ENCODE peak calls at places on chromosomes 1 and 21, in ten cellular contexts. Y is Calu3; K is CD4-positive, alpha-beta T cell; C is dorsolateral prefrontal cortex; E is cardiac muscle cell; U is GM12864; Z is astrocyte of the cerebellum; M is cardiac fibroblast; O is lung; Q is stomach. S is an unnamed sample.

GRCh38 chr1:211650922-211651303 is 24.5 kb downstream of the NEK2 start:
- DNase-seq in Y (no peak), K (no peak), C (no peak), E (no peak), U (no peak), Z (no peak), M (no peak), O (no peak), Q (no peak), S (no peak)

GRCh38 chr1:20732071-20732587 is 374 bp downstream of the SH2D5 start:
- DNase-seq in Y (peak), K (no peak), C (peak), E (peak), U (no peak), Z (no peak), M (peak), O (no peak), Q (peak), S (peak)

GRCh38 chr1:28914228-28915035 is at the start of gene EPB41:
- DNase-seq in Y (peak), K (peak), C (peak), E (peak), U (peak), Z (peak), M (peak), O (peak), Q (peak), S (peak)

GRCh38 chr1:91383461-91383860 is 21.2 kb downstream of the HFM1 start:
- DNase-seq in Y (no peak), K (no peak), C (no peak), E (no peak), U (no peak), Z (peak), M (peak), O (no peak), Q (no peak), S (no peak)

GRCh38 chr1:44619261-44619900 is 54.9 kb downstream of the TMEM53 start:
- DNase-seq in Y (no peak), K (no peak), C (no peak), E (no peak), U (no peak), Z (no peak), M (peak), O (no peak), Q (no peak), S (peak)

GRCh38 chr1:26894263-26894662 is 4.2 kb upstream of the GPN2 start:
- DNase-seq in Y (no peak), K (no peak), C (no peak), E (no peak), U (no peak), Z (no peak), M (no peak), O (no peak), Q (no peak), S (no peak)

GRCh38 chr21:34545079-34545884 is 33.3 kb upstream of the KCNE1 start:
- DNase-seq in Y (peak), K (no peak), C (peak), E (peak), U (peak), Z (peak), M (peak), O (peak), Q (no peak), S (peak)

GRCh38 chr1:172637522-172637921 is 21.4 kb upstream of the FASLG start:
- DNase-seq in Y (no peak), K (no peak), C (no peak), E (no peak), U (no peak), Z (peak), M (peak), O (no peak), Q (no peak), S (peak)

GRCh38 chr21:26966360-26966977 is 419 bp downstream of the ADAMTS5 start:
- DNase-seq in Y (no peak), K (no peak), C (peak), E (peak), U (no peak), Z (no peak), M (peak), O (no peak), Q (no peak), S (no peak)

GRCh38 chr1:16458801-16459200 is 18.3 kb downstream of the NECAP2 start:
- DNase-seq in Y (no peak), K (no peak), C (no peak), E (no peak), U (no peak), Z (no peak), M (no peak), O (no peak), Q (no peak), S (no peak)

GRCh38 chr1:24277420-24278169 is 41.6 kb upstream of the GRHL3 start:
- DNase-seq in Y (no peak), K (no peak), C (no peak), E (no peak), U (no peak), Z (peak), M (peak), O (no peak), Q (no peak), S (peak)

GRCh38 chr1:21175324-21175669 is 1.4 kb downstream of the EIF4G3 start:
- DNase-seq in Y (no peak), K (no peak), C (peak), E (no peak), U (no peak), Z (no peak), M (peak), O (peak), Q (peak), S (no peak)

GRCh38 chr21:32572574-32573420 is 12.5 kb downstream of the TCP10L start:
- DNase-seq in Y (peak), K (no peak), C (no peak), E (no peak), U (no peak), Z (no peak), M (no peak), O (no peak), Q (peak), S (no peak)

GRCh38 chr1:227003163-227003562 is 63.1 kb downstream of the COQ8A start:
- DNase-seq in Y (no peak), K (no peak), C (no peak), E (no peak), U (no peak), Z (no peak), M (no peak), O (no peak), Q (no peak), S (no peak)

GRCh38 chr1:242426271-242426905 is 98.1 kb downstream of the PLD5 start:
- DNase-seq in Y (no peak), K (no peak), C (no peak), E (no peak), U (no peak), Z (no peak), M (no peak), O (no peak), Q (no peak), S (no peak)

GRCh38 chr1:46393510-46393909 is 607 bp upstream of the FAAH start:
- DNase-seq in Y (no peak), K (no peak), C (no peak), E (no peak), U (no peak), Z (no peak), M (no peak), O (no peak), Q (no peak), S (no peak)

GRCh38 chr1:181490740-181491712 is 7.7 kb downstream of the CACNA1E start:
- DNase-seq in Y (no peak), K (no peak), C (no peak), E (no peak), U (no peak), Z (no peak), M (peak), O (no peak), Q (no peak), S (no peak)

GRCh38 chr1:46008585-46008984 is 123.8 kb downstream of the PIK3R3 start:
- DNase-seq in Y (no peak), K (no peak), C (no peak), E (no peak), U (no peak), Z (no peak), M (no peak), O (no peak), Q (no peak), S (no peak)

GRCh38 chr1:1437904-1438376 is 2.5 kb downstream of the VWA1 start:
- DNase-seq in Y (peak), K (no peak), C (no peak), E (no peak), U (no peak), Z (no peak), M (no peak), O (peak), Q (peak), S (no peak)

GRCh38 chr1:29382851-29383588 is 146.7 kb downstream of the PTPRU start:
- DNase-seq in Y (no peak), K (no peak), C (no peak), E (no peak), U (no peak), Z (no peak), M (no peak), O (no peak), Q (no peak), S (no peak)

GRCh38 chr21:41878831-41879189 is 334 bp downstream of the PRDM15 start:
- DNase-seq in Y (peak), K (peak), C (peak), E (peak), U (no peak), Z (peak), M (peak), O (peak), Q (peak), S (peak)

GRCh38 chr1:51359860-51360259 is 29.5 kb upstream of the TTC39A start:
- DNase-seq in Y (no peak), K (no peak), C (no peak), E (no peak), U (no peak), Z (no peak), M (no peak), O (no peak), Q (no peak), S (no peak)

GRCh38 chr1:186146971-186147370 is 228.1 kb downstream of the TPR start:
- DNase-seq in Y (no peak), K (no peak), C (no peak), E (no peak), U (no peak), Z (no peak), M (no peak), O (no peak), Q (no peak), S (no peak)

DNA sequence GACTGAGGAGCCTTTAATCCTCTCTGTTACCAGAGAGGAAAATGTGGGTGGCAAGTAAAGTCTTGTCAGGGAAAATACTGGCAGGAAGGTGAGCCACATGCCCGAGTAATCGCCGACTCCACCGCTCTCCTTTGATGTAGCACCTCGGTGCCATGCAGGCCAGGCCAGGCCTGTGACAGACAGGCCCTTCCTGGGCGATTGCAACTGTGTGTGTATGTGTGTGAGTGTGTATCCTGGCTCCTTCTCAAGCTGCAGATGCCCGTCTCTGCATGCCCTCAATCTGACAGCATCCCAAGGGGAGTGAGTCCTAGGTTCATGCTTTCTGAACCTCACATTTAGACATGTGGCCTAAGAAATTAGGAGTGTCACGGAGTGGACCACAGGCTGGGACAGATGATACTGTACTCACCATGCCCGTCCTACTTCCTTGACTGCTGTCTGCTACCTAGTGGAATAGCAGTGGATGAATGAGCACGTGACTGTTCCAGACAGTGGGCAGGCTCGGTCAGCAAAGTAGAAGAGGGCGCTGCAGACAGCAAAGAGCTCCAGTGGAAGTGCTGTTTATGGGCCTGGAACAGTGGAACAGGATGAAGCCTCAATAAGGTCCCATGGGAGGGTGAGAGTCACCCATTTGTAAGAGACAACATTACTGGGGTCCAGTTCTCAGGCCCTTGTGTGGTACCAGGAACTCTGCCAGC is 25.3 kb downstream of the SERTAD4 start:
- DNase-seq in Y (no peak), K (no peak), C (no peak), E (no peak), U (no peak), Z (no peak), M (no peak), O (no peak), Q (no peak), S (no peak)
- TF ChIP-seq CTCF in Y (no peak), K (no peak), C (no peak), E (no peak), U (no peak), Z (no peak), M (no peak), O (no peak), Q (no peak), S (no peak)

GRCh38 chr1:9057851-9058250 is 11.6 kb downstream of the SLC2A5 start:
- DNase-seq in Y (no peak), K (no peak), C (no peak), E (no peak), U (no peak), Z (no peak), M (no peak), O (no peak), Q (no peak), S (no peak)

GRCh38 chr1:9059944-9060744 is 9.3 kb downstream of the SLC2A5 start:
- DNase-seq in Y (no peak), K (no peak), C (no peak), E (no peak), U (no peak), Z (no peak), M (no peak), O (no peak), Q (no peak), S (no peak)

GRCh38 chr1:9061252-9061948 is 8.0 kb downstream of the SLC2A5 start:
- DNase-seq in Y (no peak), K (no peak), C (no peak), E (no peak), U (no peak), Z (no peak), M (no peak), O (no peak), Q (no peak), S (no peak)

GRCh38 chr1:9061949-9062555 is 7.4 kb downstream of the SLC2A5 start:
- DNase-seq in Y (no peak), K (no peak), C (no peak), E (no peak), U (no peak), Z (peak), M (peak), O (no peak), Q (no peak), S (no peak)

DNA sequence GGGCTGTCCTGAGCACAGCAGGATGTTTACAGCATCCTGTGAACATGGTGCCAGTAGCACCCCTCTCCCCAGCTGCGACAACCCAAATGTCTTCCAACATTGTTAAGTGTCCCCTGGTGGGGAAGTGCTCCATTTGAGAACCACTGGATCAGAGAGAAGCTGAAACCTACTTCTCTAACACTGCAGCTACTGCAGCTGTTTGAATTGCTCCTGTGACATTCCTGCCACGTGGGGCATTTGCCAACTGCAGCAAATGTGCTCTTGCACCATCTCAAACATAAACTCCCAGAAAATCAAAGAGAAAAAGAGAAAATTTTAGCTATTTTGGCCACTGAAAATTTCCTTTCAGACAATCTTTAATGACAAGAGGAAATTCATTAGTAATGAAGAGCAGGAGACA is 11.0 kb downstream of the SLC2A5 start:
- DNase-seq in Y (no peak), K (no peak), C (no peak), E (no peak), U (no peak), Z (no peak), M (peak), O (no peak), Q (no peak), S (no peak)
- TF ChIP-seq CTCF in Y (no peak), K (no peak), C (no peak), E (peak), U (no peak), Z (peak), M (no peak), O (no peak), Q (no peak), S (peak)

GRCh38 chr1:100284591-100284990 is 18.6 kb downstream of the RTCA start:
- DNase-seq in Y (no peak), K (no peak), C (no peak), E (no peak), U (no peak), Z (no peak), M (no peak), O (no peak), Q (no peak), S (no peak)

GRCh38 chr1:100287162-100287561 is 21.1 kb downstream of the RTCA start:
- DNase-seq in Y (no peak), K (no peak), C (no peak), E (no peak), U (no peak), Z (no peak), M (no peak), O (no peak), Q (no peak), S (no peak)

GRCh38 chr1:100292711-100293110 is 26.7 kb downstream of the RTCA start:
- DNase-seq in Y (no peak), K (no peak), C (no peak), E (no peak), U (no peak), Z (no peak), M (peak), O (no peak), Q (no peak), S (no peak)

GRCh38 chr1:100296140-100296539 is 30.1 kb downstream of the RTCA start:
- DNase-seq in Y (no peak), K (no peak), C (no peak), E (no peak), U (no peak), Z (no peak), M (no peak), O (no peak), Q (no peak), S (no peak)

DNA sequence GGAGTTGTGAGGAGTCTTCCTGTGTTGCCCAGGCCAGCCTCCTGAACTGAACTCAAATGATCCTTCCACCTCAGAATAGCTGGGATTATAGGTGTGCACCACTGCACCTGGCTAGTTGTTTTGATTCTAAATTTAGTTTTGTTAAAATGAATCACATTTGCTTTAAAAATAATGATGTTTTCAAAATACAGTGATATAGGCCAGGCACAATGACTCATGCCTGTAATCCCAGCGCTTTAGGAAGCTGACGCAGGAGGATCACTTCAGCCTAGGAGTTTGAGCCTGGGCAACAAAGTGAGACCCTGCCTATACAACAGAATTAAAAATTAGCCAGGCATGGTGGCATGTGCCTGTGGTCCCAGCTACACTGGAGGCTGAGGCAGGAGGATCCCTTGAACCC is 24.3 kb downstream of the RTCA start:
- DNase-seq in Y (no peak), K (no peak), C (no peak), E (no peak), U (no peak), Z (no peak), M (peak), O (no peak), Q (no peak), S (no peak)
- TF ChIP-seq CTCF in Y (no peak), K (no peak), C (no peak), E (no peak), U (no peak), Z (no peak), M (no peak), O (no peak), Q (no peak), S (no peak)

DNA sequence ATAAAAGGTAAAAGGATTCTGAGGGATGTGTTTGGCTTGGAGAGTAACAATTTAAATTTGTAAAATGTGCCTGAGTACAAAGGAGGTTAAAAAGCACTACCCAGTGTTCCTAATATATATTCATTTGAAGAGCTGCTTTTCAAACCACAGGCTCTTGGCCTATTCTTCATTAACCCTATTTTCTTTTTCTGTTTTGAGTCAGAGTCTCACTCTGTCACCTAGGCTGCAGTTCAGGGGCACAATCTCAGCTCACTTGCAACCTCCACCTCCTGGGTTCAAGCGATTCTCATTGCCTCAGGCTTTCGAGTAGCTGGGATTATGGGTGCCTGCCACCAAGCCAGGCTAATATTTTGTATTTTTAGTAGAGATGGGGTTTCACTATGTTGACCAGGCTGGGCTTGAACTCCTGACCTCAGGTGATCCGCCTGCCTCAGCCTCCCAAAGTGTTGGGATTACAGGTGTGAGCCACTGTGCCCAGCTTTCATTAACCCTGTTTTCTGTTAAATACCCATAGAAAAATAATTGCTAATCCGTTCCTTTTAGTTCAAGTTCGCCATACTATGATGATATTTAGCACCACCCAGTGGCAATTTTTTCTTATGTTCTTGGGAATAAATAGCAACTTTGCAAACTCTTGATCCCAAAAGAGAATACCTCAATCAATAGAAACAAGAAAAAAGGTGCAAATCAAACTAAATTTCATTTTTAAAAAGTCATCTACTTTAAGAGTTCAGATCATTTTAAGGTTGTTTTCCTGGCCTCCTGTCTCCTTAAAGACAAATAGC is 30.5 kb downstream of the ZBTB8OS start:
- DNase-seq in Y (no peak), K (no peak), C (no peak), E (peak), U (no peak), Z (no peak), M (peak), O (no peak), Q (no peak), S (peak)
- TF ChIP-seq CTCF in Y (no peak), K (no peak), C (peak), E (peak), U (no peak), Z (no peak), M (peak), O (no peak), Q (peak), S (peak)

GRCh38 chr1:10788592-10789006 is 7.8 kb downstream of the CASZ1 start:
- DNase-seq in Y (peak), K (no peak), C (peak), E (peak), U (no peak), Z (no peak), M (no peak), O (no peak), Q (peak), S (no peak)
- TF ChIP-seq CTCF in Y (no peak), K (no peak), C (peak), E (peak), U (no peak), Z (peak), M (peak), O (peak), Q (peak), S (peak)

GRCh38 chr1:192311281-192311680 is 5.5 kb upstream of the RGS21 start:
- DNase-seq in Y (peak), K (no peak), C (no peak), E (peak), U (no peak), Z (peak), M (peak), O (no peak), Q (no peak), S (peak)
- TF ChIP-seq CTCF in Y (peak), K (no peak), C (peak), E (peak), U (peak), Z (peak), M (peak), O (no peak), Q (no peak), S (peak)

GRCh38 chr1:118184737-118185082 is 318 bp downstream of the SPAG17 start:
- DNase-seq in Y (no peak), K (no peak), C (no peak), E (no peak), U (no peak), Z (no peak), M (no peak), O (no peak), Q (no peak), S (no peak)

GRCh38 chr1:118186026-118186425 is 998 bp upstream of the SPAG17 start:
- DNase-seq in Y (no peak), K (no peak), C (no peak), E (no peak), U (no peak), Z (no peak), M (no peak), O (no peak), Q (no peak), S (no peak)

GRCh38 chr1:118185083-118185899 is at the start of gene SPAG17:
- DNase-seq in Y (peak), K (no peak), C (no peak), E (peak), U (no peak), Z (peak), M (peak), O (peak), Q (peak), S (no peak)
- TF ChIP-seq CTCF in Y (no peak), K (no peak), C (no peak), E (peak), U (no peak), Z (peak), M (no peak), O (no peak), Q (no peak), S (no peak)